ENCODE peak calls at places on chromosomes 12 and 14, in five cellular contexts. I is astrocyte of the spinal cord, Z is progenitor cell of endocrine pancreas, P is AG09319, X is tibial nerve. H is an unnamed sample.

GRCh38 chr12:51721281-51721940 is 127.1 kb downstream of the FIGNL2 start:
- DNase-seq in I (peak), X (peak), P (no peak), Z (peak), H (no peak)

GRCh38 chr12:86710110-86710509 is 453.9 kb upstream of the MGAT4C start:
- DNase-seq in P (no peak), Z (no peak), I (no peak), X (no peak), H (no peak)

GRCh38 chr12:121579190-121579791 is 1.5 kb downstream of the KDM2B start:
- DNase-seq in I (no peak), Z (peak), P (no peak), X (peak), H (no peak)

GRCh38 chr12:84789184-84789583 is 123.4 kb downstream of the SLC6A15 start:
- DNase-seq in X (no peak), I (no peak), Z (no peak), P (no peak), H (no peak)

GRCh38 chr12:9751204-9752144 is 9.2 kb downstream of the CD69 start:
- DNase-seq in P (no peak), I (peak), Z (no peak), X (no peak), H (no peak)

GRCh38 chr12:6360578-6361490 is 14.5 kb downstream of the SCNN1A start:
- DNase-seq in Z (no peak), X (no peak), I (no peak), P (no peak), H (no peak)

GRCh38 chr14:36027354-36027753 is 149.2 kb downstream of the PTCSC3 start:
- DNase-seq in Z (no peak), X (no peak), I (no peak), P (no peak), H (no peak)

GRCh38 chr12:70484464-70484863 is 118.4 kb downstream of the KCNMB4 start:
- DNase-seq in X (no peak), I (no peak), Z (no peak), P (no peak), H (no peak)

GRCh38 chr14:103871596-103872480 is 24.5 kb upstream of the PPP1R13B start:
- DNase-seq in I (no peak), X (no peak), P (no peak), Z (peak), H (no peak)

GRCh38 chr12:6685814-6686213 is 3.4 kb downstream of the ZNF384 start:
- DNase-seq in X (no peak), P (no peak), Z (no peak), I (no peak), H (no peak)

GRCh38 chr14:95527392-95528002 is 7.4 kb upstream of the GLRX5 start:
- DNase-seq in P (peak), I (peak), X (peak), Z (no peak), H (no peak)

GRCh38 chr12:4664111-4664510 is 15.2 kb downstream of the NDUFA9 start:
- DNase-seq in I (peak), X (no peak), P (peak), Z (no peak), H (no peak)

GRCh38 chr12:32069071-32069470 is 37.6 kb upstream of the BICD1 start:
- DNase-seq in P (no peak), X (no peak), Z (no peak), I (peak), H (no peak)

GRCh38 chr14:77061630-77062029 is 33.1 kb upstream of the IRF2BPL start:
- DNase-seq in P (no peak), I (no peak), X (no peak), Z (no peak), H (no peak)

GRCh38 chr12:56020437-56021189 is at the start of gene IKZF4:
- DNase-seq in I (peak), Z (peak), X (no peak), P (peak), H (no peak)

GRCh38 chr14:69055973-69056372 is 76.9 kb upstream of the ACTN1 start:
- DNase-seq in P (no peak), Z (no peak), X (no peak), I (no peak), H (no peak)

GRCh38 chr12:104454997-104455396 is 1.8 kb upstream of the CHST11 start:
- DNase-seq in P (no peak), X (no peak), I (peak), Z (no peak), H (no peak)

GRCh38 chr12:58378038-58378437 is 436.7 kb downstream of the ATP23 start:
- DNase-seq in X (no peak), Z (no peak), I (no peak), P (no peak), H (no peak)

GRCh38 chr12:28104338-28104737 is 85.9 kb upstream of the CCDC91 start:
- DNase-seq in Z (no peak), X (no peak), P (no peak), I (peak), H (no peak)

GRCh38 chr12:115998119-115998633 is 279.3 kb downstream of the MED13L start:
- DNase-seq in I (peak), X (no peak), P (peak), Z (no peak), H (no peak)

GRCh38 chr12:1927751-1928351 is 9.4 kb upstream of the CACNA2D4 start:
- DNase-seq in Z (peak), X (no peak), I (no peak), P (no peak), H (no peak)

GRCh38 chr12:117845271-117845904 is 123.4 kb downstream of the KSR2 start:
- DNase-seq in I (no peak), Z (no peak), P (no peak), X (no peak), H (no peak)

GRCh38 chr14:58607571-58608317 is 30.0 kb upstream of the DACT1 start:
- DNase-seq in I (peak), X (no peak), Z (no peak), P (no peak), H (no peak)

GRCh38 chr14:72887514-72887913 is 6.4 kb downstream of the DPF3 start:
- DNase-seq in P (no peak), I (no peak), X (no peak), Z (no peak), H (no peak)

GRCh38 chr12:47272412-47273190 is 192.8 kb upstream of the AMIGO2 start:
- DNase-seq in P (no peak), Z (no peak), X (no peak), I (no peak), H (no peak)

GRCh38 chr12:104638760-104639319 is 182.1 kb downstream of the CHST11 start:
- DNase-seq in P (no peak), X (no peak), I (no peak), Z (no peak), H (no peak)

GRCh38 chr14:59358105-59358504 is 107.1 kb downstream of the GPR135 start:
- DNase-seq in P (peak), Z (no peak), X (peak), I (no peak), H (peak)

GRCh38 chr12:91920276-91920675 is 225.4 kb downstream of the BTG1 start:
- DNase-seq in I (no peak), P (no peak), Z (no peak), X (no peak), H (no peak)

GRCh38 chr12:50103351-50103750 is 457 bp upstream of the GPD1 start:
- DNase-seq in I (no peak), Z (no peak), X (no peak), P (no peak), H (no peak)

GRCh38 chr12:29152223-29152868 is 3.3 kb downstream of the FAR2 start:
- DNase-seq in P (no peak), X (no peak), I (no peak), Z (no peak), H (no peak)

DNA sequence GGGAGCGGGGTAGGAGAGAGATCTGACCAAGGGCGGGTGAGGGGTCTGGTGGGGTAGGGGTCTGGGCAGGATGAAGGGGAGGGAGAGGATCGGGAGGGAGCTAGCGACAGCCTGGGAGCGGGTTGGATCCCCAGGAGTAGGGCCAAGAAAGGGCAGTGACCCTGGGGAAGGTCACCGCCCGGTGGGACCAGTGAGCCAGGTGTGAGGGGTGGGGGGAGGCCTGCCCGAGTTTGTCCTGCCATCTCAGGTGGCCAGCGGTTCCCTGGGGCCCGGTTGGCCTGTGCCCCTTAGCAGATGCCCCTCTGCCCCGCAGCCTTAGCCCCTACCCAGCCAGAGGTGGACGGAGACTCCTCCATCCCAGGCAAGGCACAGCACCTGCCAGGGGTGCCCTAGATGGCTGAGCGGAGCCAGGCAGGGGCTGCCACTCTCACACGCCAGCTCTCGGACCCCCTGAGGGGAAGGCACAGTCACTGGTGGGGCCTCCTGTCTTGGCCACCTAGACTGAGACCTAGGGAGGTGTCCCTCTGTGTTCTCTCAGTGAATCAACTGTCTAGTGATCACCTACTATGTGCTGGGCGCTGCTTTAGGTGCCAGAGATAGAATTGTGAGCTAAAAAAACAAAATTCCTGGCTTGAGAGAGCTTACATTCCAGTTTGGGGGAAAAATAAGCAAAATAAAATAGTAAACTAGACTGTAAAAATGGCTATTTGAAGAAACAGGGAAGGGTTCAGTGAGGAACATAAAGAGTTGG is 631 bp upstream of the TTC7B start:
- DNase-seq in Z (no peak), I (no peak), P (no peak), X (no peak), H (no peak)
- TF ChIP-seq CTCF in Z (no peak), I (no peak), P (no peak), X (no peak), H (peak)

GRCh38 chr14:32408018-32408417 is 78.9 kb downstream of the AKAP6 start:
- DNase-seq in X (peak), P (no peak), I (no peak), Z (no peak), H (no peak)

GRCh38 chr14:32403688-32404087 is 74.6 kb downstream of the AKAP6 start:
- DNase-seq in I (peak), P (no peak), Z (no peak), X (no peak), H (no peak)

GRCh38 chr14:32407170-32407569 is 78.1 kb downstream of the AKAP6 start:
- DNase-seq in Z (no peak), X (no peak), I (no peak), P (no peak), H (no peak)

GRCh38 chr14:32404784-32405573 is 75.9 kb downstream of the AKAP6 start:
- DNase-seq in P (no peak), Z (no peak), I (no peak), X (no peak), H (no peak)

GRCh38 chr14:32405856-32406255 is 76.8 kb downstream of the AKAP6 start:
- DNase-seq in I (no peak), P (no peak), X (no peak), Z (no peak), H (no peak)
- TF ChIP-seq CTCF in I (no peak), P (no peak), X (no peak), Z (no peak), H (no peak)

DNA sequence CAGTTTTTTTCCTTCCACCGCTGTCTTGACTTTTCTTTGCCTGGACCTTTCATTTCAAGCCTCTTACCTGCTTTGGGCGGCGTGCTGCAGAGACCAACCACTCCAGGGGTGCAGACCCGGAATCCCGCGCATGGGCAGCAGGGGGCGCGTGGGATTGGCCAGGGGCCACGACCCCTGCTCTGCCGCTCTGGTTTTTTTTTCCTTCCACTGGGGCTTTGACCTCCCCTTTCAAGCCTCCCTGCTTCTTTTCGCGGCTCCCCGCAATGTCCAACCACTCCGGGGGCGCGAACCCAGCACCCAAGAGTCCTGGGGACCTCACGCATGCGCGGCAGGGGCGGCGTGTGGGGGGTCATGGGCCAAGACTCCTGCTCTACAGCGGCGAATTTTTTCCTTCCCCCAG is 325.1 kb downstream of the ALG10 start:
- DNase-seq in I (no peak), Z (no peak), P (no peak), X (no peak), H (no peak)
- TF ChIP-seq CTCF in I (no peak), Z (no peak), P (no peak), X (no peak), H (no peak)

DNA sequence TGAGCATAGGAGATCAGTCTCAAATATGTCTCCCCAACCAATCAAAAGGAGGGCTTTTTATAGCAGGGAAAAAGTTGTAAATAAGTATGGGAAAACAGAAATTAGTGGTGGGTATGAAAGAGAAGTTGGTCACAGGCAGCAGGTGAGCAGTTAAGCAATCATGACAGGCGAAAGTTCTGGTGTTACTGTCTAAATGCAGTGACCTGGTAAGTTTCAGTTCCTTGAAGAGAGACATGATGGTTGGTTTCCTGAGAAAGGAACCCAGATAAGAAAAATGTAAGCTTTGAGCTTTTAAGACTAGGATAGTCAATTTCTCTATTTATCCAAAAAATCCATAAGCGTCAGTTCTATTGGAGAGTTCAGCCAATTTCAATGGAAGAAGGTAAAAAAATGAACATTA is 466.2 kb upstream of the FLRT2 start:
- DNase-seq in P (no peak), I (no peak), Z (no peak), X (no peak), H (no peak)
- TF ChIP-seq CTCF in P (no peak), I (no peak), Z (no peak), X (no peak), H (no peak)

GRCh38 chr12:132163911-132164288 is 19.6 kb downstream of the NOC4L start:
- DNase-seq in Z (no peak), I (no peak), X (no peak), P (no peak), H (no peak)
- TF ChIP-seq CTCF in Z (peak), I (peak), X (no peak), P (peak), H (peak)

H was measured in thoracic aorta.